ENCODE peak calls at places on chromosomes 2 and 18, in eight cellular contexts. One of them, this sample, is unnamed.

GRCh38 chr2:157785866-157786662 is 90.1 kb downstream of the ACVR1 start:
- DNase-seq in sigmoid colon: no peak
- DNase-seq in HepG2: no peak
- DNase-seq in A549: no peak
- DNase-seq in stomach: no peak
- DNase-seq in tibial nerve: no peak
- DNase-seq in K562: no peak
- DNase-seq in SK-N-SH: no peak
- DNase-seq in this sample: no peak

GRCh38 chr2:85254540-85255261 is 73.1 kb downstream of the TGOLN2 start:
- DNase-seq in tibial nerve: no peak
- DNase-seq in stomach: no peak
- DNase-seq in A549: no peak
- DNase-seq in SK-N-SH: peak; percentile 62
- DNase-seq in sigmoid colon: no peak
- DNase-seq in K562: no peak
- DNase-seq in HepG2: no peak
- DNase-seq in this sample: no peak

GRCh38 chr2:58923869-58924268 is 682.7 kb upstream of the FANCL start:
- DNase-seq in sigmoid colon: no peak
- DNase-seq in K562: no peak
- DNase-seq in tibial nerve: no peak
- DNase-seq in stomach: no peak
- DNase-seq in SK-N-SH: no peak
- DNase-seq in HepG2: no peak
- DNase-seq in A549: peak; percentile 32
- DNase-seq in this sample: no peak

GRCh38 chr2:72781500-72781899 is 44.3 kb downstream of the EXOC6B start:
- DNase-seq in sigmoid colon: no peak
- DNase-seq in A549: peak; percentile 39
- DNase-seq in HepG2: no peak
- DNase-seq in SK-N-SH: no peak
- DNase-seq in tibial nerve: no peak
- DNase-seq in stomach: no peak
- DNase-seq in K562: no peak
- DNase-seq in this sample: no peak

GRCh38 chr2:222730346-222731065 is 59.0 kb downstream of the MOGAT1 start:
- DNase-seq in sigmoid colon: no peak
- DNase-seq in K562: no peak
- DNase-seq in HepG2: no peak
- DNase-seq in tibial nerve: no peak
- DNase-seq in stomach: no peak
- DNase-seq in SK-N-SH: peak; percentile 34
- DNase-seq in A549: no peak
- DNase-seq in this sample: no peak

GRCh38 chr2:15993232-15993610 is 52.9 kb downstream of the MYCN start:
- DNase-seq in sigmoid colon: no peak
- DNase-seq in HepG2: no peak
- DNase-seq in tibial nerve: no peak
- DNase-seq in K562: no peak
- DNase-seq in stomach: no peak
- DNase-seq in A549: no peak
- DNase-seq in SK-N-SH: no peak
- DNase-seq in this sample: no peak

GRCh38 chr2:45343618-45344017 is 267.4 kb downstream of the SRBD1 start:
- DNase-seq in sigmoid colon: no peak
- DNase-seq in stomach: no peak
- DNase-seq in SK-N-SH: peak; percentile 42
- DNase-seq in tibial nerve: no peak
- DNase-seq in K562: no peak
- DNase-seq in HepG2: no peak
- DNase-seq in A549: no peak
- DNase-seq in this sample: no peak

GRCh38 chr2:221817052-221817451 is 244.9 kb upstream of the EPHA4 start:
- DNase-seq in A549: no peak
- DNase-seq in K562: no peak
- DNase-seq in tibial nerve: no peak
- DNase-seq in SK-N-SH: no peak
- DNase-seq in HepG2: no peak
- DNase-seq in sigmoid colon: no peak
- DNase-seq in stomach: no peak
- DNase-seq in this sample: no peak

GRCh38 chr2:20050712-20051517 is 513 bp downstream of the LAPTM4A start:
- DNase-seq in tibial nerve: no peak
- DNase-seq in HepG2: peak; percentile 81
- DNase-seq in K562: peak; percentile 70
- DNase-seq in SK-N-SH: peak; percentile 54
- DNase-seq in A549: peak; percentile 65
- DNase-seq in stomach: peak; percentile 41
- DNase-seq in sigmoid colon: peak; percentile 82
- DNase-seq in this sample: peak; percentile 37

GRCh38 chr2:16662440-16662839 is 3.2 kb downstream of the CYRIA start:
- DNase-seq in HepG2: no peak
- DNase-seq in tibial nerve: no peak
- DNase-seq in SK-N-SH: no peak
- DNase-seq in K562: no peak
- DNase-seq in A549: peak; percentile 16
- DNase-seq in stomach: no peak
- DNase-seq in sigmoid colon: peak; percentile 77
- DNase-seq in this sample: no peak

GRCh38 chr2:169891593-169892298 is 64.5 kb downstream of the UBR3 start:
- DNase-seq in stomach: no peak
- DNase-seq in A549: peak; percentile 72
- DNase-seq in SK-N-SH: no peak
- DNase-seq in HepG2: peak; percentile 39
- DNase-seq in sigmoid colon: no peak
- DNase-seq in tibial nerve: no peak
- DNase-seq in K562: no peak
- DNase-seq in this sample: no peak

GRCh38 chr2:84526562-84526961 is 10.3 kb downstream of the DNAH6 start:
- DNase-seq in K562: no peak
- DNase-seq in stomach: no peak
- DNase-seq in A549: no peak
- DNase-seq in HepG2: no peak
- DNase-seq in sigmoid colon: no peak
- DNase-seq in tibial nerve: no peak
- DNase-seq in SK-N-SH: no peak
- DNase-seq in this sample: no peak

GRCh38 chr2:37982147-37982582 is 57.1 kb downstream of the RMDN2 start:
- DNase-seq in tibial nerve: peak; percentile 69
- DNase-seq in SK-N-SH: peak; percentile 60
- DNase-seq in sigmoid colon: peak; percentile 78
- DNase-seq in stomach: peak; percentile 70
- DNase-seq in K562: peak; percentile 36
- DNase-seq in HepG2: peak; percentile 60
- DNase-seq in A549: peak; percentile 64
- DNase-seq in this sample: peak; percentile 60

GRCh38 chr2:148479388-148479787 is 165.2 kb upstream of the EPC2 start:
- DNase-seq in SK-N-SH: no peak
- DNase-seq in tibial nerve: no peak
- DNase-seq in sigmoid colon: no peak
- DNase-seq in stomach: no peak
- DNase-seq in K562: no peak
- DNase-seq in HepG2: no peak
- DNase-seq in A549: no peak
- DNase-seq in this sample: no peak

GRCh38 chr2:58730764-58731487 is 489.8 kb upstream of the FANCL start:
- DNase-seq in SK-N-SH: no peak
- DNase-seq in stomach: no peak
- DNase-seq in tibial nerve: no peak
- DNase-seq in sigmoid colon: no peak
- DNase-seq in A549: no peak
- DNase-seq in K562: peak; percentile 31
- DNase-seq in HepG2: no peak
- DNase-seq in this sample: no peak

GRCh38 chr2:23645181-23645808 is 260.3 kb downstream of the KLHL29 start:
- DNase-seq in HepG2: no peak
- DNase-seq in K562: no peak
- DNase-seq in A549: no peak
- DNase-seq in SK-N-SH: no peak
- DNase-seq in sigmoid colon: no peak
- DNase-seq in tibial nerve: no peak
- DNase-seq in stomach: no peak
- DNase-seq in this sample: no peak

GRCh38 chr18:36934884-36935283 is 106.0 kb downstream of the KIAA1328 start:
- DNase-seq in A549: no peak
- DNase-seq in K562: no peak
- DNase-seq in HepG2: no peak
- DNase-seq in sigmoid colon: no peak
- DNase-seq in stomach: no peak
- DNase-seq in SK-N-SH: no peak
- DNase-seq in tibial nerve: no peak
- DNase-seq in this sample: no peak

GRCh38 chr2:121650554-121650930 is 1.3 kb upstream of the CLASP1 start:
- DNase-seq in tibial nerve: no peak
- DNase-seq in HepG2: no peak
- DNase-seq in SK-N-SH: peak; percentile 20
- DNase-seq in stomach: no peak
- DNase-seq in A549: no peak
- DNase-seq in K562: peak; percentile 15
- DNase-seq in sigmoid colon: no peak
- DNase-seq in this sample: peak; percentile 36

GRCh38 chr2:30480703-30481322 is 33.8 kb downstream of the LCLAT1 start:
- DNase-seq in SK-N-SH: no peak
- DNase-seq in HepG2: no peak
- DNase-seq in tibial nerve: no peak
- DNase-seq in A549: no peak
- DNase-seq in K562: no peak
- DNase-seq in stomach: no peak
- DNase-seq in sigmoid colon: no peak
- DNase-seq in this sample: no peak

GRCh38 chr2:134594399-134594798 is 124.4 kb downstream of the TMEM163 start:
- DNase-seq in K562: no peak
- DNase-seq in sigmoid colon: no peak
- DNase-seq in stomach: no peak
- DNase-seq in SK-N-SH: no peak
- DNase-seq in tibial nerve: no peak
- DNase-seq in A549: no peak
- DNase-seq in HepG2: no peak
- DNase-seq in this sample: no peak

GRCh38 chr2:225428360-225428759 is 28.9 kb downstream of the NYAP2 start:
- DNase-seq in tibial nerve: no peak
- DNase-seq in sigmoid colon: no peak
- DNase-seq in A549: no peak
- DNase-seq in stomach: no peak
- DNase-seq in HepG2: no peak
- DNase-seq in K562: no peak
- DNase-seq in SK-N-SH: no peak
- DNase-seq in this sample: no peak

GRCh38 chr18:11880586-11881304 is 27.4 kb downstream of the MPPE1 start:
- DNase-seq in A549: no peak
- DNase-seq in stomach: no peak
- DNase-seq in HepG2: no peak
- DNase-seq in tibial nerve: no peak
- DNase-seq in SK-N-SH: no peak
- DNase-seq in sigmoid colon: no peak
- DNase-seq in K562: peak; percentile 46
- DNase-seq in this sample: no peak

GRCh38 chr2:200406379-200406778 is 99.9 kb downstream of the SPATS2L start:
- DNase-seq in sigmoid colon: no peak
- DNase-seq in A549: no peak
- DNase-seq in tibial nerve: no peak
- DNase-seq in K562: no peak
- DNase-seq in SK-N-SH: no peak
- DNase-seq in stomach: no peak
- DNase-seq in HepG2: peak; percentile 38
- DNase-seq in this sample: no peak

GRCh38 chr2:238887616-238888015 is 39.7 kb downstream of the TWIST2 start:
- DNase-seq in A549: no peak
- DNase-seq in tibial nerve: no peak
- DNase-seq in HepG2: no peak
- DNase-seq in sigmoid colon: no peak
- DNase-seq in stomach: no peak
- DNase-seq in K562: no peak
- DNase-seq in SK-N-SH: no peak
- DNase-seq in this sample: no peak

GRCh38 chr2:47676236-47676635 is 106.7 kb upstream of the MSH6 start:
- DNase-seq in sigmoid colon: no peak
- DNase-seq in A549: no peak
- DNase-seq in SK-N-SH: no peak
- DNase-seq in HepG2: no peak
- DNase-seq in tibial nerve: no peak
- DNase-seq in stomach: no peak
- DNase-seq in K562: no peak
- DNase-seq in this sample: no peak

GRCh38 chr2:46686811-46687210 is 207.4 kb downstream of the TMEM247 start:
- DNase-seq in sigmoid colon: no peak
- DNase-seq in stomach: no peak
- DNase-seq in K562: no peak
- DNase-seq in SK-N-SH: no peak
- DNase-seq in A549: no peak
- DNase-seq in tibial nerve: no peak
- DNase-seq in HepG2: no peak
- DNase-seq in this sample: no peak

GRCh38 chr2:134361648-134362047 is 107.8 kb downstream of the MGAT5 start:
- DNase-seq in stomach: no peak
- DNase-seq in sigmoid colon: no peak
- DNase-seq in SK-N-SH: no peak
- DNase-seq in tibial nerve: no peak
- DNase-seq in K562: no peak
- DNase-seq in A549: no peak
- DNase-seq in HepG2: peak; percentile 25
- DNase-seq in this sample: no peak

GRCh38 chr18:42192251-42193248 is 237.5 kb downstream of the PIK3C3 start:
- DNase-seq in SK-N-SH: peak; percentile 30
- DNase-seq in K562: no peak
- DNase-seq in HepG2: peak; percentile 85
- DNase-seq in A549: peak; percentile 66
- DNase-seq in sigmoid colon: no peak
- DNase-seq in tibial nerve: no peak
- DNase-seq in stomach: no peak
- DNase-seq in this sample: no peak
- TF ChIP-seq EP300 in SK-N-SH: peak; percentile 32
- TF ChIP-seq EP300 in K562: no peak
- TF ChIP-seq EP300 in HepG2: no peak
- TF ChIP-seq EP300 in A549: no peak
- TF ChIP-seq EP300 in sigmoid colon: no peak
- TF ChIP-seq EP300 in tibial nerve: no peak
- TF ChIP-seq EP300 in stomach: no peak
- TF ChIP-seq EP300 in this sample: no peak

GRCh38 chr2:10987439-10987838 is 75.7 kb downstream of the KCNF1 start:
- DNase-seq in A549: no peak
- DNase-seq in tibial nerve: no peak
- DNase-seq in SK-N-SH: no peak
- DNase-seq in stomach: no peak
- DNase-seq in HepG2: no peak
- DNase-seq in sigmoid colon: no peak
- DNase-seq in K562: no peak
- DNase-seq in this sample: no peak
- H3K27ac ChIP-seq in A549: no peak overlapping the region
- H3K27ac ChIP-seq in tibial nerve: no peak overlapping the region
- H3K27ac ChIP-seq in SK-N-SH: no peak overlapping the region
- H3K27ac ChIP-seq in stomach: no peak overlapping the region
- H3K27ac ChIP-seq in HepG2: no peak overlapping the region
- H3K27ac ChIP-seq in sigmoid colon: no peak overlapping the region
- H3K27ac ChIP-seq in K562: no peak overlapping the region
- H3K27ac ChIP-seq in this sample: no peak overlapping the region

GRCh38 chr18:9175115-9175514 is 38.5 kb downstream of the ANKRD12 start:
- DNase-seq in A549: no peak
- DNase-seq in stomach: no peak
- DNase-seq in sigmoid colon: no peak
- DNase-seq in tibial nerve: no peak
- DNase-seq in HepG2: no peak
- DNase-seq in K562: no peak
- DNase-seq in SK-N-SH: no peak
- DNase-seq in this sample: no peak
- TF ChIP-seq EP300 in A549: no peak
- TF ChIP-seq EP300 in stomach: no peak
- TF ChIP-seq EP300 in sigmoid colon: no peak
- TF ChIP-seq EP300 in tibial nerve: no peak
- TF ChIP-seq EP300 in HepG2: no peak
- TF ChIP-seq EP300 in K562: no peak
- TF ChIP-seq EP300 in SK-N-SH: no peak
- TF ChIP-seq EP300 in this sample: no peak

GRCh38 chr2:145067631-145068030 is 547.7 kb upstream of the ZEB2 start:
- DNase-seq in SK-N-SH: no peak
- DNase-seq in A549: no peak
- DNase-seq in sigmoid colon: no peak
- DNase-seq in tibial nerve: no peak
- DNase-seq in stomach: no peak
- DNase-seq in K562: no peak
- DNase-seq in HepG2: no peak
- DNase-seq in this sample: no peak
- H3K27ac ChIP-seq in SK-N-SH: no peak overlapping the region
- H3K27ac ChIP-seq in A549: no peak overlapping the region
- H3K27ac ChIP-seq in sigmoid colon: no peak overlapping the region
- H3K27ac ChIP-seq in tibial nerve: no peak overlapping the region
- H3K27ac ChIP-seq in stomach: no peak overlapping the region
- H3K27ac ChIP-seq in K562: no peak overlapping the region
- H3K27ac ChIP-seq in HepG2: no peak overlapping the region
- H3K27ac ChIP-seq in this sample: no peak overlapping the region